ENCODE peak calls at places on chromosome X, in four cellular contexts. C is body of pancreas, P is tibial nerve, K is esophagus muscularis mucosa. S is an unnamed sample.

GRCh38 chrX:76029385-76029784 is 143.5 kb upstream of the PBDC1 start:
- DNase-seq in C (no peak), P (no peak), K (no peak), S (no peak)

GRCh38 chrX:21975242-21975641 is 34.7 kb downstream of the SMS start:
- DNase-seq in C (no peak), P (no peak), K (no peak), S (no peak)

GRCh38 chrX:9928083-9928482 is 39.1 kb upstream of the CLDN34 start:
- DNase-seq in C (no peak), P (no peak), K (no peak), S (no peak)

GRCh38 chrX:13646154-13646549 is 6.8 kb upstream of the TCEANC start:
- DNase-seq in C (peak; percentile 66), P (peak; percentile 70), K (no peak), S (no peak)

GRCh38 chrX:17414839-17415238 is 39.8 kb downstream of the NHS start:
- DNase-seq in C (peak; percentile 25), P (no peak), K (no peak), S (no peak)

GRCh38 chrX:17375631-17376380 is 806 bp downstream of the NHS start:
- DNase-seq in C (peak; percentile 2), P (no peak), K (no peak), S (peak; percentile 86)

GRCh38 chrX:153960077-153960476 is 11.5 kb downstream of the HCFC1 start:
- DNase-seq in C (no peak), P (no peak), K (no peak), S (no peak)

GRCh38 chrX:130091976-130092522 is 18.2 kb downstream of the ELF4 start:
- DNase-seq in C (no peak), P (no peak), K (no peak), S (peak; percentile 71)

GRCh38 chrX:86946569-86946968 is 571.0 kb upstream of the KLHL4 start:
- DNase-seq in C (peak; percentile 5), P (no peak), K (no peak), S (no peak)

GRCh38 chrX:132267392-132267791 is 48.1 kb upstream of the RAP2C start:
- DNase-seq in C (no peak), P (no peak), K (no peak), S (no peak)

GRCh38 chrX:108071578-108071977 is 19.8 kb downstream of the PSMD10 start:
- DNase-seq in C (no peak), P (no peak), K (no peak), S (no peak)

GRCh38 chrX:136344321-136344720 is 43.6 kb downstream of the ADGRG4 start:
- DNase-seq in C (no peak), P (no peak), K (no peak), S (no peak)

GRCh38 chrX:136816970-136817369 is 36.2 kb upstream of the ARHGEF6 start:
- DNase-seq in C (no peak), P (no peak), K (no peak), S (no peak)

GRCh38 chrX:149540133-149540620 is 635 bp upstream of the EOLA1 start:
- DNase-seq in C (peak; percentile 96), P (peak; percentile 89), K (peak; percentile 98), S (peak; percentile 94)

GRCh38 chrX:54452920-54453319 is 12.7 kb downstream of the TSR2 start:
- DNase-seq in C (no peak), P (no peak), K (no peak), S (no peak)

GRCh38 chrX:37846141-37846540 is 1.2 kb downstream of the DYNLT3 start:
- DNase-seq in C (no peak), P (no peak), K (no peak), S (no peak)

GRCh38 chrX:151151668-151152267 is 24.6 kb upstream of the GPR50 start:
- DNase-seq in C (peak; percentile 40), P (peak; percentile 11), K (no peak), S (no peak)

GRCh38 chrX:44245730-44246129 is 97.7 kb downstream of the EFHC2 start:
- DNase-seq in C (no peak), P (no peak), K (no peak), S (no peak)

GRCh38 chrX:155046129-155046810 is 19.6 kb downstream of the FUNDC2 start:
- DNase-seq in C (peak; percentile 16), P (no peak), K (no peak), S (no peak)

GRCh38 chrX:10108288-10108687 is 48.5 kb upstream of the CLCN4 start:
- DNase-seq in C (no peak), P (no peak), K (no peak), S (no peak)

GRCh38 chrX:27966492-27966891 is 14.8 kb downstream of the DCAF8L1 start:
- DNase-seq in C (no peak), P (no peak), K (no peak), S (no peak)

GRCh38 chrX:1322393-1322792 is 14.2 kb upstream of the IL3RA start:
- DNase-seq in C (no peak), P (no peak), K (no peak), S (no peak)

GRCh38 chrX:1152090-1152489 is 60.4 kb downstream of the CRLF2 start:
- DNase-seq in C (no peak), P (no peak), K (peak; percentile 47), S (no peak)

GRCh38 chrX:70476934-70477733 is 32.5 kb downstream of the DLG3 start:
- DNase-seq in C (peak; percentile 82), P (peak; percentile 11), K (no peak), S (no peak)

GRCh38 chrX:108198420-108198819 is 106.8 kb downstream of the ATG4A start:
- DNase-seq in C (peak; percentile 6), P (no peak), K (no peak), S (no peak)

GRCh38 chrX:69282893-69283690 is 117.8 kb upstream of the PJA1 start:
- DNase-seq in C (no peak), P (no peak), K (no peak), S (no peak)

GRCh38 chrX:91279479-91279878 is 155.2 kb upstream of the PABPC5 start:
- DNase-seq in C (no peak), P (no peak), K (no peak), S (no peak)

GRCh38 chrX:129738466-129739308 is at the start of gene XPNPEP2:
- DNase-seq in C (no peak), P (peak; percentile 24), K (no peak), S (peak; percentile 17)

GRCh38 chrX:68941385-68941952 is 112.6 kb downstream of the EFNB1 start:
- DNase-seq in C (no peak), P (no peak), K (peak; percentile 29), S (no peak)

GRCh38 chrX:130552444-130553073 is 150.8 kb downstream of the RBMX2 start:
- DNase-seq in C (no peak), P (no peak), K (no peak), S (peak; percentile 29)

GRCh38 chrX:143757375-143757774 is 36.8 kb upstream of the SPANXN2 start:
- DNase-seq in C (no peak), P (no peak), K (no peak), S (no peak)

GRCh38 chrX:78329486-78329885 is 2.1 kb upstream of the CYSLTR1 start:
- DNase-seq in C (no peak), P (no peak), K (no peak), S (no peak)

GRCh38 chrX:118540342-118540741 is 44.7 kb downstream of the DOCK11 start:
- DNase-seq in C (no peak), P (no peak), K (no peak), S (no peak)

GRCh38 chrX:105451426-105451825 is 230.9 kb upstream of the TEX13A start:
- DNase-seq in C (no peak), P (no peak), K (no peak), S (no peak)

GRCh38 chrX:97057349-97057909 is 173.7 kb downstream of the RPA4 start:
- DNase-seq in C (peak; percentile 1), P (no peak), K (no peak), S (no peak)

GRCh38 chrX:97065973-97066372 is 182.3 kb downstream of the RPA4 start:
- DNase-seq in C (no peak), P (no peak), K (no peak), S (no peak)

GRCh38 chrX:97065066-97065465 is 181.4 kb downstream of the RPA4 start:
- DNase-seq in C (no peak), P (no peak), K (no peak), S (no peak)

GRCh38 chrX:97060019-97060418 is 176.3 kb downstream of the RPA4 start:
- DNase-seq in C (no peak), P (no peak), K (no peak), S (no peak)
- TF ChIP-seq POLR2A in C (no peak), P (no peak), K (no peak), S (no peak)

GRCh38 chrX:40468033-40468979 is 112.5 kb upstream of the ATP6AP2 start:
- DNase-seq in C (peak; percentile 80), P (peak; percentile 46), K (no peak), S (peak; percentile 76)

GRCh38 chrX:40470830-40471429 is 109.8 kb upstream of the ATP6AP2 start:
- DNase-seq in C (no peak), P (no peak), K (no peak), S (no peak)

GRCh38 chrX:40469316-40469715 is 111.5 kb upstream of the ATP6AP2 start:
- DNase-seq in C (no peak), P (no peak), K (no peak), S (no peak)

GRCh38 chrX:40462797-40463196 is 118.0 kb upstream of the ATP6AP2 start:
- DNase-seq in C (no peak), P (no peak), K (no peak), S (no peak)

GRCh38 chrX:40465735-40466551 is 114.8 kb upstream of the ATP6AP2 start:
- DNase-seq in C (peak; percentile 33), P (no peak), K (no peak), S (no peak)
- TF ChIP-seq CTCF in C (no peak), P (no peak), K (no peak), S (no peak)

DNA sequence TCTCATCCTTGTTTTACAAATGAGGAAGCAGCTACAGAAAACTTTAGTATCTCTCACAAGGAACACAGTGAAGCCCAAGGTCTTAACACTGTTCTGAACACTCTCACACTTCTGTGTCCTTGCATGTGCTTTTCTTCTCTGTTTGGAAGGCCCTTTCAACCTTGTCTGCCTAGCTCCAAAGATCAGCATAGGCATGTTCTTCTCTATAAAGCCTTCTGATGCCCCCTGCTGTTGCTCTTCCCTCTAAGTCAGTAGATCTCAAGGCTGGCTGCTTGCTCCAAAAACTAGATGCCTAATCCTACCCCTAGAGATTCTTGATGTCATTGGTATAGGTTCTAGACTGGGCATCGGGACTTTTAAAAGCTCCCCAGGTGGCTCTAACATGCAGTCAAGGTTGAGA is 5.9 kb downstream of the APOO start:
- DNase-seq in C (peak; percentile 79), P (peak; percentile 66), K (no peak), S (no peak)
- H3K4me1 ChIP-seq in C (peaks cover 17% of the 10 kb centered on the region), P (peaks cover 49% of the 10 kb centered on the region), K (peaks cover 33% of the 10 kb centered on the region), S (peaks cover 4% of the 10 kb centered on the region)

GRCh38 chrX:67544281-67544680 is 460 bp downstream of the AR start:
- DNase-seq in C (no peak), P (no peak), K (no peak), S (no peak)

GRCh38 chrX:67545772-67546495 is 2.1 kb downstream of the AR start:
- DNase-seq in C (peak; percentile 12), P (no peak), K (no peak), S (peak; percentile 87)

GRCh38 chrX:67546496-67547423 is 2.9 kb downstream of the AR start:
- DNase-seq in C (no peak), P (no peak), K (no peak), S (no peak)

GRCh38 chrX:67544871-67545771 is 1.3 kb downstream of the AR start:
- DNase-seq in C (no peak), P (no peak), K (no peak), S (peak; percentile 59)

DNA sequence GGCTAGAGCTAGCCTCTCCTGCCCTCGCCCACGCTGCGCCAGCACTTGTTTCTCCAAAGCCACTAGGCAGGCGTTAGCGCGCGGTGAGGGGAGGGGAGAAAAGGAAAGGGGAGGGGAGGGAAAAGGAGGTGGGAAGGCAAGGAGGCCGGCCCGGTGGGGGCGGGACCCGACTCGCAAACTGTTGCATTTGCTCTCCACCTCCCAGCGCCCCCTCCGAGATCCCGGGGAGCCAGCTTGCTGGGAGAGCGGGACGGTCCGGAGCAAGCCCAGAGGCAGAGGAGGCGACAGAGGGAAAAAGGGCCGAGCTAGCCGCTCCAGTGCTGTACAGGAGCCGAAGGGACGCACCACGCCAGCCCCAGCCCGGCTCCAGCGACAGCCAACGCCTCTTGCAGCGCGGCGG is at the start of gene AR:
- DNase-seq in C (peak; percentile 42), P (peak; percentile 47), K (no peak), S (peak; percentile 88)
- TF ChIP-seq POLR2A in C (no peak), P (peak; percentile 30), K (no peak), S (no peak)

S was measured in upper lobe of left lung.